ENCODE peak calls at places on chromosomes 2 and 18, in five cellular contexts. G is neural progenitor cell; U is IMR-90; B is CD4-positive, alpha-beta memory T cell; O is skeletal muscle cell. L is an unnamed sample.
A peak's percentile ranks its signal among the peaks of the same experiment; 100 is the strongest.

GRCh38 chr2:40430741-40431599 is 20.9 kb downstream of the SLC8A1 start:
- DNase-seq in G (no peak), B (no peak), O (no peak), U (no peak), L (no peak)

GRCh38 chr2:225040862-225041209 is 1.4 kb downstream of the DOCK10 start:
- DNase-seq in O (no peak), U (peak; percentile 9), B (no peak), G (peak; percentile 7), L (no peak)

GRCh38 chr2:46306320-46306719 is 9.1 kb downstream of the EPAS1 start:
- DNase-seq in U (peak; percentile 37), G (no peak), O (no peak), B (no peak), L (no peak)

GRCh38 chr2:219286436-219287115 is 7.4 kb downstream of the DNAJB2 start:
- DNase-seq in G (no peak), B (no peak), U (no peak), O (no peak), L (no peak)

GRCh38 chr2:105126353-105126752 is 88.5 kb downstream of the MRPS9 start:
- DNase-seq in G (no peak), O (no peak), U (no peak), B (no peak), L (no peak)

GRCh38 chr2:212712991-212713390 is 174.4 kb upstream of the ERBB4 start:
- DNase-seq in U (no peak), O (no peak), B (no peak), G (no peak), L (no peak)

GRCh38 chr18:58211510-58211909 is 167.5 kb downstream of the NEDD4L start:
- DNase-seq in B (no peak), U (no peak), O (no peak), G (no peak), L (no peak)

GRCh38 chr2:180761224-180761623 is 219.2 kb upstream of the UBE2E3 start:
- DNase-seq in O (peak; percentile 72), G (no peak), U (peak; percentile 65), B (no peak), L (no peak)

GRCh38 chr2:74549685-74549971 is 4.1 kb downstream of the LOXL3 start:
- DNase-seq in B (no peak), U (no peak), G (no peak), O (no peak), L (no peak)

GRCh38 chr18:65257157-65257556 is 493.7 kb upstream of the CDH7 start:
- DNase-seq in G (peak; percentile 19), O (no peak), B (no peak), U (no peak), L (no peak)

GRCh38 chr2:64021578-64021977 is 2.4 kb upstream of the VPS54 start:
- DNase-seq in B (no peak), U (peak; percentile 46), O (no peak), G (no peak), L (no peak)

GRCh38 chr18:46156124-46156745 is 52.0 kb downstream of the HAUS1 start:
- DNase-seq in O (no peak), G (no peak), U (no peak), B (peak; percentile 25), L (no peak)

GRCh38 chr2:189408294-189408693 is 33.0 kb upstream of the WDR75 start:
- DNase-seq in B (no peak), O (no peak), G (no peak), U (peak; percentile 18), L (no peak)

GRCh38 chr2:214471990-214472389 is 61.1 kb downstream of the VWC2L start:
- DNase-seq in G (no peak), U (peak; percentile 33), O (no peak), B (no peak), L (no peak)

DNA sequence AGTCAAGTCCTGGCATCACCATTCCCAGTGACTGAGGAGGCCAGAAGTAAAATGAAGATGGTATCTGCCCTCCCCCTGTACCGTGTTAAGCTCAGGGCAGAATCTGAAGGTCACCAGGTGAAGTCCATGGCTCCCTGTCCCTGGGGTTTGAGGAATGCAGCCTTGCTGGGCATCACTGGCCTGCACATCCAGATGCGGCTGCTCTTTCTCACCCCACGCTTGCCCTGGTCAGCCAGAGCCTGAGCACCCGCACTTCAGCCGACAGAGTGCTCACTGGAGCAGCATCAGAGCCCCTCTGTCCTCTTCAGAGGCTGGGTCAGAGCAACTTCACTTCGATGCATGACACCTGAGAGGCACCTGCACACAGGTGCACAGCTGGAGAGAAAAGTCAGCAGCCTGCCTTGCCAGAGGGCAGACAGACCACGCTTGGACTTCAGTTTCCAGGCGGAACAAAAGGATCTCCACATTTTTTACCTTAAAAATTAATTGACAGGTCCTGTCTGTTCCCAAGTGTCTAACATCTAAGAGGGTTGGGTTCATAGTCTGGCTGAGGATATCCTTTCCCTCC is 267.3 kb downstream of the ANAPC1 start:
- DNase-seq in B (no peak), G (no peak), U (no peak), O (no peak), L (no peak)
- H3K4me3 ChIP-seq in B (no peak overlapping the region), G (no peak overlapping the region), U (no peak overlapping the region), O (no peak overlapping the region), L (no peak overlapping the region)

GRCh38 chr2:216109962-216110614 is 940 bp downstream of the XRCC5 start:
- DNase-seq in U (peak; percentile 75), O (peak; percentile 31), G (peak; percentile 39), B (peak; percentile 29), L (peak; percentile 46)
- H3K4me3 ChIP-seq in U (peak overlapping the region; percentile 71), O (peak overlapping the region; percentile 98), G (peak overlapping the region; percentile 93), B (peak overlapping the region; percentile 94), L (peak overlapping the region; percentile 83)

DNA sequence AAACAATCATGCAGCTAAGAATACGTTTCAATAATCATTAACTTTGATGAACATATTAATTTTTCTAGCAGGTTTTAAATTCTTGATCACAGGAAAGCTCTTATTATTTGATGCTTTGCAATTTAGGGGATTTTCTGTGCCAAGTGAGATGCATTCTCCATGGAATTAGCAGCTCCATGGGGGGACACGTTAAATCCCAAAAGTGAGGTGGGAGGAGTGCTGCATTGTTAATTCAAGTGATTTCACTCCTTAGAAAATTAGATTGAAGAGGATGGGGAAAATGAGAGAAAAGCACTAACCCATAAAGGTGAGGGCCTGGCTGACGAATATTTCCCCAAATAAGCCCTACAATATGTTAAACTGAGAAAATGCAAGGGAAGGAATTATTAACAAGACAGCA is 69.2 kb downstream of the ACVR1C start:
- DNase-seq in B (no peak), G (peak; percentile 67), U (no peak), O (no peak), L (no peak)
- H3K4me3 ChIP-seq in B (no peak overlapping the region), G (no peak overlapping the region), U (no peak overlapping the region), O (no peak overlapping the region), L (no peak overlapping the region)

GRCh38 chr2:127829845-127830246 is 18.9 kb upstream of the WDR33 start:
- DNase-seq in G (no peak), U (no peak), O (no peak), B (peak; percentile 78), L (peak; percentile 93)
- H3K4me3 ChIP-seq in G (no peak overlapping the region), U (no peak overlapping the region), O (no peak overlapping the region), B (no peak overlapping the region), L (no peak overlapping the region)

DNA sequence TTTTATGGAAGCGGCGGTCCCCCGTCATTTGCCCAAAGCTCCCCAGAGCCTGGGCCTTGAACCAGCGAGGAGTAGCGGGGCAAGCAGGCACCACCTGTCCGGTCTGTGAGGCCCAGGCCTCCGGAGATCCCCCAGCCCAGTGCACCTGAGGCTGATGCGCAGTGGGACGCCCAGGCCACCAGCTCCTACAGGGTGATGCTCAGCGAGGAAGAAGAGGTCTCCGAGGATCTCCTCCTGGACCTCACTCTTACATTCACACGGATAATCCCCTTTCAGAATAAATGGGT is 220.2 kb downstream of the NDUFA10 start:
- DNase-seq in G (no peak), B (no peak), U (no peak), O (no peak), L (no peak)
- H3K4me3 ChIP-seq in G (no peak overlapping the region), B (no peak overlapping the region), U (no peak overlapping the region), O (no peak overlapping the region), L (no peak overlapping the region)

DNA sequence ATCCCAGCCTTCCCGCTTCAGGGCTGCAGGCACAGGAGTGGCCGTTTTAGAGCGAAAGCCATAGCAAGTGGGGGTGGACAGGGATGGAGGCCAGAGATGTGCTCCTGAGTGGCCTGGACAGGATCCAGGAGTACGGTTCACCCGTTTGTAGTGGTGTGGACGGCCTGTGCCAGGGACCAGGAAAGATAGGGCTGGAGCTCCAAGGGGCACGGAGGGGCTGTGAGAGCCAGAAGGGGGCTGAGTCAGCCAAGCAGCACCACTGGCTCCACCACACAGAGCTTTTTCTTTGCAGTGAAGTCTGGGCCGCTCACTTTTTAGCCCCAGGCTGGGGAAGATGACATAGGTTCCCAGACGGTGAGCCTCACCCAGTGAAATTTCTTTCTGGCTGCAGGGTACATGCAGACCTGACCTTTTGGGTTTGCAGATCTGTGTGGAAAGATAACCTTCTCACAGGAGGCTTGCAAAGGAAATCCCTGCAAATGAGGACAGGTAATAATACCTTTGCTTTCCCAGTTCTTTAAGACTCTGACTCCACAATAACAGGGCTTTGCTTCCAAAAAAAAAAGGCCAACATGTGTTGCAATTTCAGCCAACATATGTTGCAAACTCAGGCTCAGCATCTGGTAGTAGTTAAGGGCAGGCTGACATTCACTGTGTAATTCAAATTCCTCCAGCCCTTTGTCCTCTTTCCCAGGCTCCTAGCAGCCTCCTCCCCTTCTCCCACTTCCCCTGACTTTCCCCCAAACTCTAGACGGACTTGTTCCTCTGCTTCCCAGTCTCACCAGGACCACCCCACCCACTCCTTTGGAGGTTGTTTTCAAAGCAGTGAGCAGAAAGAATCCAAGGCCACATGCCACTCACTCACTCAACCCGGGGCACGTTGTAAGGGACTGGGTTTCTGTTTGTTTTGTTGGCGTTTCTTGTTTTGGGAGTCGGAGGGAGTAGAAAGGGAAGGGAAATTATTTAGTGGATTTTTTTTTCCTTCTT is 20.3 kb upstream of the LAPTM4A start:
- DNase-seq in O (peak; percentile 98), G (peak; percentile 43), B (no peak), U (peak; percentile 98), L (no peak)
- H3K4me3 ChIP-seq in O (peak overlapping the region; percentile 1), G (no peak overlapping the region), B (no peak overlapping the region), U (peak overlapping the region; percentile 5), L (no peak overlapping the region)

L was measured in Jurkat, Clone E6-1.